ENCODE peak calls at places on chromosomes 7 and 10, in four cellular contexts. K, V, F and Y are unnamed samples.

GRCh38 chr7:96949766-96950165 is 55.6 kb upstream of the DLX6 start:
- DNase-seq in K (no peak), V (no peak), F (no peak), Y (no peak)

GRCh38 chr7:46153583-46153950 is 232.5 kb upstream of the IGFBP3 start:
- DNase-seq in K (no peak), V (no peak), F (no peak), Y (no peak)

GRCh38 chr7:50331564-50332208 is 27.2 kb downstream of the IKZF1 start:
- DNase-seq in K (no peak), V (peak; percentile 76), F (no peak), Y (no peak)

GRCh38 chr7:672891-673290 is 53.6 kb upstream of the DNAAF5 start:
- DNase-seq in K (no peak), V (no peak), F (no peak), Y (no peak)

GRCh38 chr7:105656922-105657521 is 75.7 kb upstream of the EFCAB10 start:
- DNase-seq in K (peak; percentile 19), V (peak; percentile 35), F (peak; percentile 84), Y (no peak)

GRCh38 chr7:132276986-132277716 is 299.1 kb downstream of the PLXNA4 start:
- DNase-seq in K (no peak), V (no peak), F (no peak), Y (no peak)

GRCh38 chr10:131464789-131465188 is 153.3 kb upstream of the TCERG1L start:
- DNase-seq in K (no peak), V (no peak), F (no peak), Y (no peak)

GRCh38 chr7:2649139-2649838 is 17.5 kb downstream of the TTYH3 start:
- DNase-seq in K (no peak), V (no peak), F (no peak), Y (no peak)

GRCh38 chr7:134946260-134946659 is 40.0 kb upstream of the AGBL3 start:
- DNase-seq in K (no peak), V (no peak), F (no peak), Y (no peak)

GRCh38 chr10:75951026-75951589 is 519.7 kb downstream of the LRMDA start:
- DNase-seq in K (no peak), V (no peak), F (no peak), Y (no peak)

GRCh38 chr7:33400214-33400538 is 270.8 kb downstream of the BBS9 start:
- DNase-seq in K (no peak), V (no peak), F (no peak), Y (no peak)

GRCh38 chr7:45092931-45093235 is 4.1 kb upstream of the NACAD start:
- DNase-seq in K (no peak), V (no peak), F (no peak), Y (no peak)

GRCh38 chr10:3397231-3397630 is 224.6 kb upstream of the PITRM1 start:
- DNase-seq in K (no peak), V (no peak), F (no peak), Y (no peak)

GRCh38 chr7:91344911-91345310 is 80.7 kb downstream of the FZD1 start:
- DNase-seq in K (no peak), V (no peak), F (no peak), Y (no peak)

GRCh38 chr10:131774618-131775443 is 126.0 kb upstream of the PPP2R2D start:
- DNase-seq in K (no peak), V (no peak), F (peak; percentile 14), Y (no peak)

GRCh38 chr7:107981466-107981865 is 21.5 kb downstream of the LAMB1 start:
- DNase-seq in K (no peak), V (no peak), F (no peak), Y (no peak)

GRCh38 chr7:1809070-1809469 is 139.0 kb downstream of the ELFN1 start:
- DNase-seq in K (no peak), V (no peak), F (no peak), Y (peak; percentile 28)

GRCh38 chr7:19663816-19664531 is 44.9 kb downstream of the POLR1F start:
- DNase-seq in K (no peak), V (peak; percentile 45), F (no peak), Y (no peak)

GRCh38 chr7:19670806-19671205 is 38.0 kb downstream of the POLR1F start:
- DNase-seq in K (no peak), V (no peak), F (no peak), Y (no peak)

DNA sequence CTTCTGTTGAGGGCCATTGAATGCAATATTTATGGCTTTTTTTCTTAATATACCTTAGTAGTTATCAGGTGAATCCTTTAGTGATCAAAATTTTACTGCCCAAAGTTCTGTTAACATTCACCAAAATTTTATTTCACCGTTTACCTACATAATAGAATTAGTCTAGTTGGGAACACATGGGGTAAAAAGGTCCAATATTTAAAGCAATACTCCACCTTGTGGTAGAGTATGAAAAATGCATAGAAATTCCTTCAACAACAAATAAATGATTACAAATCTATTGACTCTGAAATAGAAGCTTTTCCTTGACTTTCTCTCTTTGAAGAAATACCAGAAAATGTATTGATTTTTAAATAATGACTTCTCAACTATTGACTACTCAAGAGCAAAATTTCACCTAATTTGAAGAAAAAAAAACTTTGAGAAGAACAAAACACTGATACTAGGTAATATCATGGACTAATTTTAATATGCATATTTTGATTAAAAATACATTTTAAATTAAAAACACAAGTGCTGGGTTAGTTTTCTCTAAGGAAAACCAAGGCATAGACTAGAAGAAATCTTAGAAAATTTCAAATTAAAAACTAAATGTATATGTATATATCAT is 43.3 kb downstream of the POLR1F start:
- DNase-seq in K (peak; percentile 12), V (peak; percentile 45), F (no peak), Y (no peak)
- TF ChIP-seq CTCF in K (peak; percentile 69), V (peak; percentile 62), F (peak; percentile 53), Y (peak; percentile 64)

GRCh38 chr7:114852275-114852674 is 69.6 kb upstream of the MDFIC start:
- DNase-seq in K (no peak), V (no peak), F (no peak), Y (no peak)

GRCh38 chr7:114854369-114854768 is 67.5 kb upstream of the MDFIC start:
- DNase-seq in K (peak; percentile 23), V (no peak), F (no peak), Y (no peak)

GRCh38 chr7:114856625-114857024 is 65.3 kb upstream of the MDFIC start:
- DNase-seq in K (no peak), V (no peak), F (no peak), Y (no peak)

GRCh38 chr7:114853189-114853588 is 68.7 kb upstream of the MDFIC start:
- DNase-seq in K (no peak), V (no peak), F (no peak), Y (no peak)

GRCh38 chr7:114851406-114852025 is 70.4 kb upstream of the MDFIC start:
- DNase-seq in K (no peak), V (no peak), F (no peak), Y (no peak)
- H3K4me1 ChIP-seq in K (peaks cover 2% of the 10 kb centered on the region), V (no peaks in the 10 kb centered on the region), F (no peaks in the 10 kb centered on the region), Y (no peaks in the 10 kb centered on the region)

DNA sequence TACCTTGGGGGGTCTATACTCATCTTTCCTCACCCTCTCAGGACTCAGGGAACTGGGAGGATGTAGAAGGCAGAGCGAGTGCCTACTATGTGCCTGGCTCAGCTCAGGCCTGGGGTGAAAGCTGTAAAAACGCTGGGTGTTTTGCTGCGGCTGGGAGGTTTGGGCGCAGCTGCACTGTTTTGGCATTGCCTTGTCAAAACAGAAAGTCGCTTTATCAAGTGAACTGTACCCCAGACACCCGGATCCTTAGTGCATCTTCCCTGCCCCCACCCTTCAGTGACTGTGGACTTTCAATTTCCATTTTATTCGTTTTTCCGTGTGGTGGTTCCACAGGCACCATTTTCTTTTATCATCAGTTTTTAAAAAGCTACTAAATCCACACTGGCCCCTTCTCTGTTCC is 86.7 kb upstream of the ZNF716 start:
- DNase-seq in K (no peak), V (no peak), F (no peak), Y (no peak)
- H3K9me3 ChIP-seq in K (peaks cover 21% of the 10 kb centered on the region), V (no peaks in the 10 kb centered on the region), F (no peaks in the 10 kb centered on the region), Y (no peaks in the 10 kb centered on the region)

DNA sequence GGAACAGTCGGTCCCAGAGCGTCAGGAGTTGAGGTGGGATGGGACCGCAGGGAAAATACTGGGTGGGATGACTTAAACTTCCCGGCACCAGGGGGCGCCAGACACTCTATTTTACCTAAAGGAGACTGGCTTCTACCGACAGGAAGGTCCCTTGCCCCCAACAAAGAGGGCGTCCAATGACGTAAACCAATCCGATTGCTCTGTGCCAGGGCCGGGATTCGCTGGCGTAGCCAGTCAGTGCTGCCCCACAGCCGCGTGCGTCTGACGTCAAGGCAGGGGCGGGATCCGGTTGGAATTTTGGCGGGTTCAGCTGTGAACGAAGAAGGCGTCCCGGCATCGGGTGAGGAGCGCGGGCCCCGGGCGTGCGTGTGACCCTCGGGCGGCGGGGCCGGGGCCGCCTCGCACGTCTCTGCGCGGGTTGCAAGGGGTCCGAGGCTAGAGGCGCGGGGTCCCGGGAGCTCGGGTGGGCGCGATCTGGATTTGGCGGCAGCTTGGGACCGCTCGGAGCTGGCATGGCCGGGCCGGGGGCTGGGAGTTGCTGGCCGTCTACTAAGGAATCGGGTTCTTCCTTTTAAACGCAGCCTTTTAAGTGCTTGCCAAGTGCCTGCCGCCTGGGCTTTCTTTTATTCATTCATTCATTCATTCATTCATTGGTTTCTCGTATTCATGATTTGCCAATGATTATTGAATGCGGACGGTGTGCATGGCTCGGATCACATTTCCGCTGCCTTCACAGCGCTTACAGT is at the start of gene MCM10:
- DNase-seq in K (peak; percentile 99), V (peak; percentile 100), F (peak; percentile 99), Y (peak; percentile 97)
- TF ChIP-seq CTCF in K (peak; percentile 82), V (peak; percentile 81), F (peak; percentile 93), Y (peak; percentile 88)

GRCh38 chr10:77892021-77892739 is 34.4 kb downstream of the DLG5 start:
- DNase-seq in K (no peak), V (no peak), F (no peak), Y (no peak)
- H3K4me1 ChIP-seq in K (peaks cover 24% of the 10 kb centered on the region), V (no peaks in the 10 kb centered on the region), F (peaks cover 42% of the 10 kb centered on the region), Y (peaks cover 14% of the 10 kb centered on the region)